ENCODE peak calls at places on chromosome 20, in eight cellular contexts. One of them, this sample, is unnamed.

GRCh38 chr20:40848530-40848929 is 159.5 kb upstream of the MAFB start:
- DNase-seq in NCI-H2171 treated with DMSO at 0.1 percent for 48 hours: no peak
- DNase-seq in frontal cortex: no peak
- DNase-seq in lung: no peak
- DNase-seq in HepG2: no peak
- DNase-seq in ACHN: no peak
- DNase-seq in endothelial cell: no peak
- DNase-seq in NCI-H524 treated with DMSO at 0.1 percent for 48 hours: no peak
- DNase-seq in this sample: no peak

GRCh38 chr20:63741676-63742380 is 2.3 kb downstream of the SLC2A4RG start:
- DNase-seq in NCI-H2171 treated with DMSO at 0.1 percent for 48 hours: no peak
- DNase-seq in frontal cortex: no peak
- DNase-seq in lung: no peak
- DNase-seq in HepG2: no peak
- DNase-seq in ACHN: no peak
- DNase-seq in endothelial cell: no peak
- DNase-seq in NCI-H524 treated with DMSO at 0.1 percent for 48 hours: no peak
- DNase-seq in this sample: no peak

GRCh38 chr20:25372584-25373336 is 17.9 kb downstream of the ABHD12 start:
- DNase-seq in NCI-H2171 treated with DMSO at 0.1 percent for 48 hours: no peak
- DNase-seq in frontal cortex: no peak
- DNase-seq in lung: no peak
- DNase-seq in HepG2: no peak
- DNase-seq in ACHN: peak; percentile 12
- DNase-seq in endothelial cell: no peak
- DNase-seq in NCI-H524 treated with DMSO at 0.1 percent for 48 hours: no peak
- DNase-seq in this sample: peak; percentile 89

GRCh38 chr20:40741507-40742106 is 52.6 kb upstream of the MAFB start:
- DNase-seq in NCI-H2171 treated with DMSO at 0.1 percent for 48 hours: peak; percentile 7
- DNase-seq in frontal cortex: no peak
- DNase-seq in lung: peak; percentile 47
- DNase-seq in HepG2: peak; percentile 57
- DNase-seq in ACHN: peak; percentile 38
- DNase-seq in endothelial cell: peak; percentile 61
- DNase-seq in NCI-H524 treated with DMSO at 0.1 percent for 48 hours: no peak
- DNase-seq in this sample: peak; percentile 45

GRCh38 chr20:4573564-4574355 is 147.9 kb upstream of the PRND start:
- DNase-seq in NCI-H2171 treated with DMSO at 0.1 percent for 48 hours: peak; percentile 18
- DNase-seq in frontal cortex: peak; percentile 7
- DNase-seq in lung: no peak
- DNase-seq in HepG2: no peak
- DNase-seq in ACHN: peak; percentile 85
- DNase-seq in endothelial cell: no peak
- DNase-seq in NCI-H524 treated with DMSO at 0.1 percent for 48 hours: no peak
- DNase-seq in this sample: peak; percentile 93

GRCh38 chr20:20425785-20426471 is 58.0 kb downstream of the INSM1 start:
- DNase-seq in NCI-H2171 treated with DMSO at 0.1 percent for 48 hours: no peak
- DNase-seq in frontal cortex: no peak
- DNase-seq in lung: no peak
- DNase-seq in HepG2: no peak
- DNase-seq in ACHN: no peak
- DNase-seq in endothelial cell: no peak
- DNase-seq in NCI-H524 treated with DMSO at 0.1 percent for 48 hours: no peak
- DNase-seq in this sample: no peak

GRCh38 chr20:33005132-33005566 is 916 bp upstream of the SUN5 start:
- DNase-seq in NCI-H2171 treated with DMSO at 0.1 percent for 48 hours: no peak
- DNase-seq in frontal cortex: no peak
- DNase-seq in lung: no peak
- DNase-seq in HepG2: peak; percentile 72
- DNase-seq in ACHN: peak; percentile 3
- DNase-seq in endothelial cell: no peak
- DNase-seq in NCI-H524 treated with DMSO at 0.1 percent for 48 hours: no peak
- DNase-seq in this sample: no peak

GRCh38 chr20:45783656-45784294 is 7.9 kb downstream of the WFDC3 start:
- DNase-seq in NCI-H2171 treated with DMSO at 0.1 percent for 48 hours: no peak
- DNase-seq in frontal cortex: no peak
- DNase-seq in lung: peak; percentile 34
- DNase-seq in HepG2: no peak
- DNase-seq in ACHN: no peak
- DNase-seq in endothelial cell: no peak
- DNase-seq in NCI-H524 treated with DMSO at 0.1 percent for 48 hours: no peak
- DNase-seq in this sample: no peak

GRCh38 chr20:49750611-49751396 is 37.1 kb upstream of the B4GALT5 start:
- DNase-seq in NCI-H2171 treated with DMSO at 0.1 percent for 48 hours: no peak
- DNase-seq in frontal cortex: no peak
- DNase-seq in lung: no peak
- DNase-seq in HepG2: no peak
- DNase-seq in ACHN: no peak
- DNase-seq in endothelial cell: no peak
- DNase-seq in NCI-H524 treated with DMSO at 0.1 percent for 48 hours: no peak
- DNase-seq in this sample: no peak

GRCh38 chr20:21808863-21809664 is 103.6 kb downstream of the PAX1 start:
- DNase-seq in NCI-H2171 treated with DMSO at 0.1 percent for 48 hours: no peak
- DNase-seq in frontal cortex: peak; percentile 34
- DNase-seq in lung: no peak
- DNase-seq in HepG2: peak; percentile 31
- DNase-seq in ACHN: peak; percentile 2
- DNase-seq in endothelial cell: peak; percentile 79
- DNase-seq in NCI-H524 treated with DMSO at 0.1 percent for 48 hours: no peak
- DNase-seq in this sample: no peak

GRCh38 chr20:14785065-14785743 is 447.8 kb upstream of the FLRT3 start:
- DNase-seq in NCI-H2171 treated with DMSO at 0.1 percent for 48 hours: no peak
- DNase-seq in frontal cortex: no peak
- DNase-seq in lung: no peak
- DNase-seq in HepG2: no peak
- DNase-seq in ACHN: no peak
- DNase-seq in endothelial cell: no peak
- DNase-seq in NCI-H524 treated with DMSO at 0.1 percent for 48 hours: no peak
- DNase-seq in this sample: no peak

GRCh38 chr20:40323411-40323810 is 365.6 kb downstream of the MAFB start:
- DNase-seq in NCI-H2171 treated with DMSO at 0.1 percent for 48 hours: peak; percentile 12
- DNase-seq in frontal cortex: no peak
- DNase-seq in lung: no peak
- DNase-seq in HepG2: no peak
- DNase-seq in ACHN: no peak
- DNase-seq in endothelial cell: no peak
- DNase-seq in NCI-H524 treated with DMSO at 0.1 percent for 48 hours: no peak
- DNase-seq in this sample: no peak

GRCh38 chr20:61396262-61396848 is 144.3 kb downstream of the CDH4 start:
- DNase-seq in NCI-H2171 treated with DMSO at 0.1 percent for 48 hours: no peak
- DNase-seq in frontal cortex: no peak
- DNase-seq in lung: no peak
- DNase-seq in HepG2: no peak
- DNase-seq in ACHN: no peak
- DNase-seq in endothelial cell: no peak
- DNase-seq in NCI-H524 treated with DMSO at 0.1 percent for 48 hours: no peak
- DNase-seq in this sample: no peak

GRCh38 chr20:57392130-57392445 is 892 bp downstream of the RBM38 start:
- DNase-seq in NCI-H2171 treated with DMSO at 0.1 percent for 48 hours: no peak
- DNase-seq in frontal cortex: no peak
- DNase-seq in lung: no peak
- DNase-seq in HepG2: no peak
- DNase-seq in ACHN: peak; percentile 10
- DNase-seq in endothelial cell: no peak
- DNase-seq in NCI-H524 treated with DMSO at 0.1 percent for 48 hours: no peak
- DNase-seq in this sample: no peak

GRCh38 chr20:32333988-32334885 is 23.9 kb upstream of the ASXL1 start:
- DNase-seq in NCI-H2171 treated with DMSO at 0.1 percent for 48 hours: no peak
- DNase-seq in frontal cortex: no peak
- DNase-seq in lung: peak; percentile 82
- DNase-seq in HepG2: no peak
- DNase-seq in ACHN: no peak
- DNase-seq in endothelial cell: no peak
- DNase-seq in NCI-H524 treated with DMSO at 0.1 percent for 48 hours: no peak
- DNase-seq in this sample: no peak

GRCh38 chr20:61994546-61994945 is 71.1 kb downstream of the TAF4 start:
- DNase-seq in NCI-H2171 treated with DMSO at 0.1 percent for 48 hours: no peak
- DNase-seq in frontal cortex: no peak
- DNase-seq in lung: no peak
- DNase-seq in HepG2: no peak
- DNase-seq in ACHN: no peak
- DNase-seq in endothelial cell: no peak
- DNase-seq in NCI-H524 treated with DMSO at 0.1 percent for 48 hours: no peak
- DNase-seq in this sample: no peak

GRCh38 chr20:62837091-62837490 is 20.2 kb downstream of the COL9A3 start:
- DNase-seq in NCI-H2171 treated with DMSO at 0.1 percent for 48 hours: no peak
- DNase-seq in frontal cortex: no peak
- DNase-seq in lung: no peak
- DNase-seq in HepG2: no peak
- DNase-seq in ACHN: no peak
- DNase-seq in endothelial cell: no peak
- DNase-seq in NCI-H524 treated with DMSO at 0.1 percent for 48 hours: no peak
- DNase-seq in this sample: no peak

GRCh38 chr20:47352332-47353223 is 3.9 kb downstream of the ZMYND8 start:
- DNase-seq in NCI-H2171 treated with DMSO at 0.1 percent for 48 hours: no peak
- DNase-seq in frontal cortex: no peak
- DNase-seq in lung: peak; percentile 55
- DNase-seq in HepG2: no peak
- DNase-seq in ACHN: no peak
- DNase-seq in endothelial cell: no peak
- DNase-seq in NCI-H524 treated with DMSO at 0.1 percent for 48 hours: no peak
- DNase-seq in this sample: no peak